ENCODE peak calls at places on chromosomes 1 and 21, in six cellular contexts. C, J, D, Q, I and L are unnamed samples.

GRCh38 chr1:106554294-106554693 is 502.2 kb upstream of the PRMT6 start:
- DNase-seq in C (no peak), J (no peak), D (no peak), Q (no peak), I (no peak), L (no peak)

GRCh38 chr1:66168467-66168887 is 365.5 kb upstream of the SGIP1 start:
- DNase-seq in C (no peak), J (no peak), D (no peak), Q (no peak), I (no peak), L (peak)

GRCh38 chr1:60924964-60925798 is 157.2 kb upstream of the NFIA start:
- DNase-seq in C (no peak), J (peak), D (no peak), Q (no peak), I (no peak), L (no peak)

GRCh38 chr1:8011016-8011415 is 15.1 kb downstream of the ERRFI1 start:
- DNase-seq in C (no peak), J (no peak), D (no peak), Q (no peak), I (no peak), L (no peak)

GRCh38 chr1:180116964-180117763 is 37.5 kb upstream of the QSOX1 start:
- DNase-seq in C (no peak), J (no peak), D (no peak), Q (no peak), I (no peak), L (no peak)

GRCh38 chr1:41418868-41419583 is 57.8 kb downstream of the FOXO6 start:
- DNase-seq in C (no peak), J (peak), D (no peak), Q (peak), I (no peak), L (no peak)

GRCh38 chr21:43922949-43923348 is 57.9 kb downstream of the AGPAT3 start:
- DNase-seq in C (no peak), J (no peak), D (no peak), Q (no peak), I (no peak), L (no peak)

GRCh38 chr1:204051258-204051657 is 21.7 kb upstream of the SOX13 start:
- DNase-seq in C (no peak), J (no peak), D (no peak), Q (no peak), I (no peak), L (no peak)

GRCh38 chr1:21472861-21473260 is 32.9 kb downstream of the NBPF3 start:
- DNase-seq in C (no peak), J (no peak), D (no peak), Q (no peak), I (no peak), L (no peak)

GRCh38 chr1:76068542-76068941 is 6.0 kb upstream of the ST6GALNAC3 start:
- DNase-seq in C (no peak), J (no peak), D (no peak), Q (no peak), I (no peak), L (no peak)

GRCh38 chr1:4122513-4123160 is 222.6 kb upstream of the C1orf174 start:
- DNase-seq in C (no peak), J (no peak), D (no peak), Q (no peak), I (no peak), L (no peak)

GRCh38 chr1:219784660-219785391 is 143.5 kb downstream of the SLC30A10 start:
- DNase-seq in C (no peak), J (no peak), D (no peak), Q (no peak), I (no peak), L (no peak)

GRCh38 chr1:236451796-236452373 is 57.8 kb downstream of the EDARADD start:
- DNase-seq in C (peak), J (no peak), D (peak), Q (no peak), I (no peak), L (no peak)

GRCh38 chr1:46948629-46949282 is 7.5 kb upstream of the CYP4A11 start:
- DNase-seq in C (no peak), J (no peak), D (no peak), Q (no peak), I (no peak), L (no peak)

GRCh38 chr1:218377143-218377660 is 32.1 kb downstream of the TGFB2 start:
- DNase-seq in C (peak), J (no peak), D (peak), Q (peak), I (peak), L (peak)

GRCh38 chr1:111192643-111193519 is 7.6 kb downstream of the DENND2D start:
- DNase-seq in C (no peak), J (no peak), D (no peak), Q (no peak), I (no peak), L (no peak)

GRCh38 chr1:150272379-150272840 is at the start of gene C1orf54:
- DNase-seq in C (no peak), J (no peak), D (no peak), Q (no peak), I (no peak), L (no peak)

GRCh38 chr21:25360593-25360992 is 246.7 kb downstream of the MRPL39 start:
- DNase-seq in C (no peak), J (no peak), D (peak), Q (no peak), I (no peak), L (no peak)

GRCh38 chr1:27958513-27958912 is 1.3 kb upstream of the XKR8 start:
- DNase-seq in C (no peak), J (no peak), D (no peak), Q (no peak), I (no peak), L (no peak)

GRCh38 chr21:29299906-29300546 is 1.3 kb downstream of the BACH1 start:
- DNase-seq in C (peak), J (peak), D (peak), Q (peak), I (no peak), L (peak)

GRCh38 chr1:1298861-1299685 is 8.7 kb downstream of the ACAP3 start:
- DNase-seq in C (no peak), J (peak), D (no peak), Q (no peak), I (no peak), L (no peak)